ENCODE peak calls at places on chromosomes 4 and X, in four cellular contexts. D, Z, R and N are unnamed samples.

GRCh38 chr4:56976878-56977320 is 507 bp downstream of the NOA1 start:
- DNase-seq in Z (no peak), R (no peak), D (peak; percentile 71), N (no peak)

GRCh38 chr4:15414601-15415091 is 13.2 kb upstream of the C1QTNF7 start:
- DNase-seq in D (no peak), R (peak; percentile 34), Z (no peak), N (no peak)

GRCh38 chr4:70619288-70619687 is 9.3 kb upstream of the ENAM start:
- DNase-seq in R (no peak), Z (no peak), D (no peak), N (no peak)

GRCh38 chrX:2511326-2511725 is 10.6 kb upstream of the DHRSX start:
- DNase-seq in Z (no peak), D (no peak), R (no peak), N (no peak)

GRCh38 chr4:113637363-113637762 is 124.2 kb downstream of the CAMK2D start:
- DNase-seq in R (peak; percentile 87), D (no peak), Z (no peak), N (peak; percentile 9)

GRCh38 chrX:11089802-11090201 is 21.3 kb upstream of the HCCS start:
- DNase-seq in Z (no peak), D (no peak), R (no peak), N (no peak)

GRCh38 chr4:151325320-151326246 is at the start of gene SH3D19:
- DNase-seq in D (peak; percentile 84), Z (peak; percentile 55), R (peak; percentile 83), N (peak; percentile 65)

GRCh38 chr4:48538358-48538757 is 48.3 kb downstream of the ZAR1 start:
- DNase-seq in R (no peak), D (no peak), Z (no peak), N (no peak)

GRCh38 chrX:39822133-39822748 is 275.5 kb downstream of the BCOR start:
- DNase-seq in D (no peak), R (no peak), Z (no peak), N (no peak)
- H3K4me3 ChIP-seq in D (no peak overlapping the region), R (no peak overlapping the region), Z (no peak overlapping the region), N (no peak overlapping the region)

GRCh38 chr4:76588268-76588667 is 153.2 kb downstream of the SHROOM3 start:
- DNase-seq in D (no peak), Z (no peak), R (no peak), N (no peak)
- H3K4me1 ChIP-seq in D (peaks cover 37% of the 10 kb centered on the region), Z (no peaks in the 10 kb centered on the region), R (peaks cover 50% of the 10 kb centered on the region), N (peaks cover 46% of the 10 kb centered on the region)

GRCh38 chr4:176357359-176358082 is 37.8 kb downstream of the SPCS3 start:
- DNase-seq in D (no peak), Z (no peak), R (no peak), N (no peak)

GRCh38 chr4:176360446-176360845 is 40.7 kb downstream of the SPCS3 start:
- DNase-seq in D (no peak), Z (no peak), R (no peak), N (no peak)

GRCh38 chr4:176359590-176359989 is 39.8 kb downstream of the SPCS3 start:
- DNase-seq in R (no peak), Z (no peak), D (no peak), N (peak; percentile 11)

GRCh38 chr4:176354884-176355283 is 35.1 kb downstream of the SPCS3 start:
- DNase-seq in Z (no peak), D (no peak), R (no peak), N (no peak)

DNA sequence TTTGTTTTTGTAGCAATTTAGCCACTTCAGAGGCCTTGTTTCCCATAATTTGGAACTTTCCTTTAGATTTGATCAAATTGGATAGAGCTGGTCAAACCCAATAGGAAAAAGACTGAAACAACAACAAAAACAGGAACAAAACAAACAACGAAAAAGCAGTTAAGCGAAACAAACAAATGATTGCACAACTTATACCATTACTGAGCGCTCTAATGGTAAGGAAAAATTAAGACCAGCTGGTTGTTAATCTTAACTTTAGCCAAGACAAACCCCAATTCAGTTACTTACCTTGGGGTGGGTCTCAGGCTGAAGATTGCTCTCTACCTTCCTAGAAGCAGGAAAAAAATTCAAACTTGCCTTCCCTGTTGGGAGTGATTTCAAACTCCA is 38.3 kb downstream of the SPCS3 start:
- DNase-seq in Z (no peak), D (no peak), R (no peak), N (no peak)
- H3K4me3 ChIP-seq in Z (no peak overlapping the region), D (no peak overlapping the region), R (no peak overlapping the region), N (no peak overlapping the region)

DNA sequence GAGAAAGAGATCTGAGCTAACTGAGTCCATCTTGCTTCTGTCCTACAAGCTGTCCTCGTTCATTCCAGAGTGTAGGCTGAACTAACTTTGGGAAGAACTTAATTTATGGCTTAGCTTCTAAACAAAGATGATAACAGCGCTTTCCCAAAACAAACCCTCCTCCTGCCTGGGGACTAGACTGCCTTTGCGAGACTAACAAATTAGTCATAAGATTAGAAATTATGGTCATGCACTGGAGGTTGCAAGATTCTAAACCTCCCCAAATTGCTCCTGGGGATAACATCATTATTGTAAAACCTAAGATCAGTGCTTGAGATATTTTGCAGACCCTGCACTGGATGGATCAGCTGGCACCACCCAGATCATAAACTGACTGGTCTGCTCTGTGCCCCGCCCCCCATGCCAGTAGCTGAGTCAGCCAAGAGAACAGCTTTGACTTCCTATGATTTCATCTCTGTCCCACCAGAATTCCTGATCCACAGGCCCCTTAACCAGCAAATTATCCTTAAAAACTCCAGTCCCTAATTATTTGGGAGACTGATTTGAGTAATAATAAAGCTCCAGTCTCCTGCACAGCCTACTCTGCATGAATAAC is 883.3 kb downstream of the TRIML1 start:
- DNase-seq in R (no peak), D (no peak), Z (no peak), N (no peak)
- H3K4me1 ChIP-seq in R (no peaks in the 10 kb centered on the region), D (no peaks in the 10 kb centered on the region), Z (no peaks in the 10 kb centered on the region), N (no peaks in the 10 kb centered on the region)